ENCODE peak calls at places on chromosomes 6 and 20, in four cellular contexts. Q is H9, Y is H1, O is mesendoderm. A is an unnamed sample.

GRCh38 chr6:35351422-35351821 is 9.1 kb downstream of the PPARD start:
- DNase-seq in O (no peak), Q (no peak), Y (no peak), A (no peak)

GRCh38 chr20:10524643-10525042 is 89.5 kb downstream of the SLX4IP start:
- DNase-seq in Q (no peak), Y (no peak), O (peak; percentile 63), A (no peak)

GRCh38 chr6:46217671-46218131 is 46.9 kb upstream of the ENPP5 start:
- DNase-seq in Q (no peak), O (no peak), Y (no peak), A (no peak)

GRCh38 chr6:129543981-129544380 is 166.0 kb downstream of the ARHGAP18 start:
- DNase-seq in Q (no peak), O (no peak), Y (no peak), A (peak; percentile 46)

GRCh38 chr6:9621276-9621675 is 793.6 kb downstream of the TFAP2A start:
- DNase-seq in Q (no peak), Y (no peak), O (no peak), A (peak; percentile 59)

GRCh38 chr20:51661609-51662178 is 106.5 kb downstream of the ATP9A start:
- DNase-seq in Q (no peak), Y (no peak), O (peak; percentile 17), A (peak; percentile 79)

GRCh38 chr6:69768664-69769063 is 28.1 kb downstream of the LMBRD1 start:
- DNase-seq in O (no peak), Y (no peak), Q (no peak), A (no peak)

GRCh38 chr20:46111836-46112212 is 6.3 kb upstream of the CD40 start:
- DNase-seq in Y (no peak), O (no peak), Q (no peak), A (no peak)

GRCh38 chr6:138682722-138683521 is 90.6 kb upstream of the CCDC28A start:
- DNase-seq in Y (no peak), O (no peak), Q (no peak), A (peak; percentile 86)

GRCh38 chr20:34549291-34549928 is 9.1 kb upstream of the MAP1LC3A start:
- DNase-seq in O (peak; percentile 95), Q (peak; percentile 91), Y (no peak), A (peak; percentile 15)

GRCh38 chr20:62601172-62601571 is 41.1 kb upstream of the SLCO4A1 start:
- DNase-seq in Q (no peak), Y (no peak), O (no peak), A (no peak)

GRCh38 chr6:6654599-6655575 is 66.4 kb downstream of the LY86 start:
- DNase-seq in Q (no peak), O (no peak), Y (no peak), A (no peak)

GRCh38 chr6:23633986-23634385 is 492.0 kb upstream of the NRSN1 start:
- DNase-seq in Y (no peak), O (no peak), Q (no peak), A (no peak)

GRCh38 chr6:138184230-138184629 is 22.5 kb downstream of the ARFGEF3 start:
- DNase-seq in O (no peak), Y (no peak), Q (no peak), A (no peak)

GRCh38 chr6:89079611-89080213 is 839 bp upstream of the PNRC1 start:
- DNase-seq in O (peak; percentile 59), Q (no peak), Y (no peak), A (peak; percentile 74)

GRCh38 chr6:1812034-1812433 is 202.3 kb downstream of the FOXC1 start:
- DNase-seq in Q (no peak), O (no peak), Y (no peak), A (no peak)

GRCh38 chr20:17653835-17654648 is 28.0 kb downstream of the RRBP1 start:
- DNase-seq in Q (no peak), O (no peak), Y (no peak), A (no peak)

GRCh38 chr6:141258516-141258915 is 874.2 kb upstream of the GJE1 start:
- DNase-seq in Q (no peak), O (no peak), Y (no peak), A (no peak)

GRCh38 chr6:141260627-141261015 is 872.1 kb upstream of the GJE1 start:
- DNase-seq in Y (no peak), Q (no peak), O (no peak), A (no peak)

GRCh38 chr6:141261672-141262060 is 871.1 kb upstream of the GJE1 start:
- DNase-seq in Y (no peak), Q (no peak), O (no peak), A (no peak)

GRCh38 chr6:141261016-141261671 is 871.6 kb upstream of the GJE1 start:
- DNase-seq in O (no peak), Q (no peak), Y (no peak), A (no peak)

DNA sequence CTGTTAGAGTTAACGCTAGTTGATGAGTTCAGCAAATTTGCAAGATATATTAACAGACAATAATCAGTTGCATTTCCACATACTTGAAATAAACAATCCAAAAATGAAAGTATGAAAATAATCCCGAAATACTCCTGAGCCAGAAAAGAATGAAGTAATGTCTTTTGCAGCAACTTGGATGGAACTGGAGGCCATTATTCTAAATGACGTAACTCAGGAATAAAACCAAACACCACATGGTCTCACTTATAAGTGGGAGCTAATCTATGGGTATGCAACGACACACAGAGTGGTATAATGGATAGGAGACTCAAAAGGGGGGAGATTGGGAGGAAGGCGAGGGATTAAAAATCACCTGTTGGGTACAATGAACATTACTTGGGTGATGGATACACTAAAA is 872.9 kb upstream of the GJE1 start:
- DNase-seq in Q (no peak), Y (no peak), O (no peak), A (no peak)
- H3K56ac ChIP-seq in Q (no peak overlapping the region), Y (no peak overlapping the region), O (no peak overlapping the region), A (no peak overlapping the region)

GRCh38 chr6:41655706-41656668 is 17.7 kb downstream of the MDFI start:
- DNase-seq in Y (no peak), O (peak; percentile 55), Q (no peak), A (peak; percentile 64)

GRCh38 chr6:41653642-41654432 is 15.6 kb downstream of the MDFI start:
- DNase-seq in Y (no peak), Q (no peak), O (no peak), A (no peak)

GRCh38 chr6:41652876-41653641 is 14.8 kb downstream of the MDFI start:
- DNase-seq in O (no peak), Y (no peak), Q (no peak), A (peak; percentile 47)

GRCh38 chr6:41651962-41652657 is 13.8 kb downstream of the MDFI start:
- DNase-seq in Y (no peak), O (no peak), Q (no peak), A (no peak)

GRCh38 chr6:41654433-41655020 is 16.3 kb downstream of the MDFI start:
- DNase-seq in Q (no peak), Y (no peak), O (no peak), A (no peak)
- H3K56ac ChIP-seq in Q (no peak overlapping the region), Y (no peak overlapping the region), O (no peak overlapping the region), A (no peak overlapping the region)

DNA sequence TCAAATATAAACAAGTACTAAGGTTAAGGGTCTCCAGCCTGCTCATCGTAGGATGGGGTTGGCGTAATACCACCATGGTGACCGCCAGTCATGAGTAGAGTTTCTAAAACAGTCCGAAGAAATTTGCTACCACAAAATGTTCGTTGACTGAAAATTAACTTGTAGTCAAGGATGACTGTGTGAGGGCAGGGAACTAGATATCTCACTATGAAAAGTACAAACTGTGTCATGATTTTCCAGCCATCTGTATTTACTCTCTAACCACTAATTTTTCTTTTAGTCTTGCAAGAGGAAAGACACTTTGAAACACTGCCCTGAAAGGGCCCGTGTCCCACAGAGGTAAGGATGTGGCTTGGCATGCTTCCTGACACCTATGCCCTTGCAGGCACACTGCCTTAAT is 99.7 kb downstream of the IRF4 start:
- DNase-seq in Q (no peak), Y (no peak), O (no peak), A (no peak)
- H3K56ac ChIP-seq in Q (no peak overlapping the region), Y (no peak overlapping the region), O (no peak overlapping the region), A (no peak overlapping the region)

GRCh38 chr20:5150226-5151076 is 23.6 kb downstream of the CDS2 start:
- DNase-seq in Y (no peak), Q (no peak), O (peak; percentile 14), A (peak; percentile 58)
- H3K56ac ChIP-seq in Y (no peak overlapping the region), Q (no peak overlapping the region), O (no peak overlapping the region), A (no peak overlapping the region)

GRCh38 chr6:75933387-75933975 is 139.0 kb downstream of the IMPG1 start:
- DNase-seq in Y (no peak), Q (no peak), O (no peak), A (no peak)
- H3K56ac ChIP-seq in Y (no peak overlapping the region), Q (no peak overlapping the region), O (no peak overlapping the region), A (no peak overlapping the region)

GRCh38 chr20:50052952-50053789 is 59.8 kb downstream of the UBE2V1 start:
- DNase-seq in Q (no peak), O (no peak), Y (no peak), A (no peak)
- H3K56ac ChIP-seq in Q (no peak overlapping the region), O (no peak overlapping the region), Y (no peak overlapping the region), A (no peak overlapping the region)

DNA sequence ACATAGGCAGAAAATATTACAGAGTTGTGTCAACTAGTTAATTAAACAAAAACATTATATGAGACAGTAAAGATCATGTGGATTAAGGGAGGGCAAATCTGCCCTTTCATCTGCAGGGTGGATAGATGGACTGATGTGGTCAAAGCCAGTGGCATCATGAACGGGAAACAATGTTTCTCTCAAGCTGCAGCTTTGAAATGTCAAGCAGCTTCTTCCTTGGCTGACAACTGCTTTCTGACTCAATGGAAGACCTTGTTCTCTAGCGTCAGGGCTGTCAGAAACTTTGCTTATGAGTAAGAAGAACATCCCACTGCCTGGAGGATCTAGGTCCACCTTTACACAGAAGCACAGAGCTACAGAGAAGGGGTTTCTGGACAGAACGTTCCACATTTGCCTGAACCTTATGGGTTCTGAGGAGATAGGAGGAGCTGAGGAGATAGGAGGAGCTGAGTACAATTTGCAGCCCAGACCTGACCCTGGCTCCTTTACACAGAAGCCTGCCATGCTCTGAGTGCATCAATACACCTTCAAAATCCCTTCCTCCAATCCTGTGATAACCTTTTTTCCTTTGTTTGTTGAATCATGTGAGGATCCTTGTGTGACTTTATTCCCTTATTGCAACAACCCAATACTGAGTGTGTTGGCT is 6.1 kb downstream of the CST5 start:
- DNase-seq in O (no peak), Q (no peak), Y (no peak), A (no peak)
- H3K56ac ChIP-seq in O (no peak overlapping the region), Q (no peak overlapping the region), Y (no peak overlapping the region), A (no peak overlapping the region)

DNA sequence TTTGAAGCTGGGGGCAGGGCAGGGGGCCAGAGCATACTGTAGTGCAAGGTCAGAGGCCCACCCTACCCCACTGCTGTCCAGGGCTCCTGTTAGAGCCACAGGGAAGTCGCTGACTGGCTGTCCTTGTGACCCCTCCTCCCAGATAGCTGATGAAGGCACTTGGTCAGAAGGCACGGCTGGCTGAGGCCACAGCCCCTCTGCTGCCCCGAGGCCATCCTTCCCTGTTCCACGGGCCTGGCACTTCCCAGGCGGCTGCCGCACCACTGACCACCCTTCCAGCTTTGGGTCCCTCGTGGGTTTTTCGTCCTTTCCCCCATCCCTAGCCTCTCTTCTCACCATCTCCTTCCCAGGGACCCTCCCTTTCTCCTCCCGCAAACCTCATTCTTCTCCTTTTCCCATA is 9.2 kb upstream of the EMILIN3 start:
- DNase-seq in O (no peak), Y (no peak), Q (no peak), A (no peak)
- H3K56ac ChIP-seq in O (no peak overlapping the region), Y (no peak overlapping the region), Q (no peak overlapping the region), A (no peak overlapping the region)